ENCODE peak calls at places on chromosomes 11 and 22, in ten cellular contexts. U, K, T, C, M, B, Y, E, I and P are unnamed samples.

GRCh38 chr22:35051791-35052190 is 14.2 kb upstream of the ISX start:
- DNase-seq in Y (no peak), T (no peak), I (no peak), E (no peak), U (no peak), B (no peak), C (no peak), K (no peak), M (no peak), P (no peak)

GRCh38 chr22:22894740-22895731 is 7.4 kb downstream of the IGLL5 start:
- DNase-seq in B (no peak), E (peak), I (no peak), Y (no peak), M (peak), U (no peak), T (no peak), K (no peak), C (no peak), P (no peak)

GRCh38 chr11:61472282-61472681 is 36.3 kb upstream of the LRRC10B start:
- DNase-seq in U (no peak), I (peak), T (no peak), E (no peak), M (no peak), C (no peak), B (no peak), K (no peak), Y (no peak), P (no peak)

GRCh38 chr11:105856954-105857353 is 165.1 kb downstream of the MSANTD4 start:
- DNase-seq in U (no peak), K (no peak), M (no peak), I (no peak), Y (no peak), T (no peak), C (no peak), E (no peak), B (no peak), P (no peak)

GRCh38 chr11:134272381-134273316 is 3.5 kb upstream of the GLB1L3 start:
- DNase-seq in C (no peak), B (no peak), M (no peak), I (peak), U (no peak), E (no peak), Y (no peak), K (no peak), T (no peak), P (no peak)

GRCh38 chr11:45857834-45858492 is 10.7 kb downstream of the CRY2 start:
- DNase-seq in K (peak), E (no peak), U (peak), B (peak), M (no peak), C (no peak), T (no peak), I (peak), Y (peak), P (peak)

GRCh38 chr11:125154380-125155099 is 10.0 kb upstream of the PKNOX2 start:
- DNase-seq in T (no peak), K (no peak), C (no peak), E (no peak), Y (no peak), U (no peak), I (no peak), B (no peak), M (no peak), P (no peak)

GRCh38 chr11:14544611-14545010 is 24.4 kb upstream of the PSMA1 start:
- DNase-seq in B (no peak), E (no peak), T (no peak), C (no peak), U (no peak), K (peak), M (no peak), I (peak), Y (no peak), P (no peak)

GRCh38 chr11:35275808-35276170 is 136.8 kb downstream of the CD44 start:
- DNase-seq in M (no peak), C (no peak), Y (no peak), I (no peak), T (no peak), E (no peak), B (peak), U (no peak), K (no peak), P (peak)

GRCh38 chr22:47206819-47207218 is 444.4 kb downstream of the TBC1D22A start:
- DNase-seq in T (no peak), C (no peak), I (no peak), M (no peak), K (no peak), B (no peak), Y (no peak), E (no peak), U (no peak), P (no peak)

GRCh38 chr11:31882951-31883392 is 71.8 kb upstream of the PAX6 start:
- DNase-seq in Y (no peak), E (no peak), C (no peak), K (no peak), B (no peak), U (no peak), T (no peak), I (no peak), M (no peak), P (peak)

GRCh38 chr11:129608711-129609110 is 206.9 kb upstream of the TMEM45B start:
- DNase-seq in Y (no peak), B (no peak), E (no peak), K (no peak), C (no peak), M (no peak), U (no peak), I (no peak), T (no peak), P (no peak)

GRCh38 chr11:73288197-73288872 is 16.2 kb downstream of the P2RY6 start:
- DNase-seq in Y (no peak), T (no peak), I (no peak), E (no peak), U (no peak), C (no peak), K (no peak), B (no peak), M (no peak), P (no peak)

GRCh38 chr11:59186130-59186594 is 14.2 kb downstream of the DTX4 start:
- DNase-seq in U (no peak), E (peak), T (peak), M (peak), B (no peak), K (no peak), C (peak), Y (peak), I (no peak), P (no peak)

GRCh38 chr11:95134491-95134890 is 44.8 kb downstream of the ENDOD1 start:
- DNase-seq in E (no peak), I (peak), C (no peak), M (no peak), T (no peak), Y (no peak), U (peak), B (peak), K (no peak), P (no peak)

GRCh38 chr11:104881117-104881794 is 17.0 kb downstream of the CASP12 start:
- DNase-seq in B (no peak), I (no peak), M (no peak), E (no peak), C (no peak), T (no peak), U (no peak), Y (peak), K (no peak), P (no peak)

GRCh38 chr11:72932132-72932570 is 117.9 kb downstream of the ATG16L2 start:
- DNase-seq in K (no peak), B (peak), Y (no peak), I (peak), E (no peak), M (no peak), U (peak), C (no peak), T (no peak), P (peak)

GRCh38 chr11:118202599-118203422 is 22.0 kb downstream of the JAML start:
- DNase-seq in B (no peak), K (no peak), T (peak), I (no peak), C (peak), E (peak), U (no peak), M (peak), Y (no peak), P (no peak)

GRCh38 chr11:96177132-96177531 is 165.9 kb downstream of the MAML2 start:
- DNase-seq in M (no peak), E (no peak), I (no peak), Y (no peak), B (no peak), T (no peak), C (no peak), U (no peak), K (no peak), P (no peak)